ENCODE peak calls at places on chromosomes 1 and 21, in four cellular contexts. O is H9, T is tibial nerve, Q is OCI-LY7. I is an unnamed sample.

GRCh38 chr1:232477728-232478127 is 152.2 kb downstream of the SIPA1L2 start:
- DNase-seq in O (no peak), T (no peak), Q (no peak), I (no peak)

GRCh38 chr1:193786041-193786440 is 599.6 kb upstream of the B3GALT2 start:
- DNase-seq in O (no peak), T (no peak), Q (no peak), I (no peak)

GRCh38 chr1:17075470-17076255 is 21.8 kb upstream of the SDHB start:
- DNase-seq in O (peak; percentile 87), T (no peak), Q (peak; percentile 35), I (peak; percentile 4)

GRCh38 chr1:168179411-168180147 is 817 bp downstream of the TIPRL start:
- DNase-seq in O (no peak), T (no peak), Q (peak; percentile 57), I (no peak)

GRCh38 chr1:218558411-218558810 is 213.3 kb downstream of the TGFB2 start:
- DNase-seq in O (no peak), T (no peak), Q (no peak), I (no peak)

GRCh38 chr1:112673589-112674439 is 645 bp upstream of the MOV10 start:
- DNase-seq in O (no peak), T (no peak), Q (peak; percentile 52), I (no peak)

GRCh38 chr1:185420588-185421081 is 103.6 kb upstream of the IVNS1ABP start:
- DNase-seq in O (no peak), T (no peak), Q (no peak), I (no peak)

GRCh38 chr1:22673486-22674409 is 20.7 kb downstream of the C1QB start:
- DNase-seq in O (no peak), T (peak; percentile 26), Q (peak; percentile 36), I (no peak)

GRCh38 chr1:161073474-161074121 is 3.9 kb upstream of the ARHGAP30 start:
- DNase-seq in O (no peak), T (no peak), Q (no peak), I (no peak)

GRCh38 chr1:96010000-96010399 is 711.6 kb upstream of the PTBP2 start:
- DNase-seq in O (no peak), T (no peak), Q (no peak), I (no peak)

GRCh38 chr21:45371649-45372048 is 33.3 kb upstream of the COL18A1 start:
- DNase-seq in O (no peak), T (no peak), Q (no peak), I (no peak)

GRCh38 chr1:8409107-8409506 is 91.2 kb downstream of the SLC45A1 start:
- DNase-seq in O (no peak), T (no peak), Q (peak; percentile 37), I (no peak)

GRCh38 chr1:56397409-56397808 is 182.0 kb downstream of the PLPP3 start:
- DNase-seq in O (no peak), T (no peak), Q (no peak), I (no peak)

GRCh38 chr1:161915051-161915503 is 108.6 kb downstream of the OLFML2B start:
- DNase-seq in O (no peak), T (no peak), Q (no peak), I (no peak)

GRCh38 chr1:16155537-16156410 is at the start of gene EPHA2:
- DNase-seq in O (peak; percentile 95), T (peak; percentile 89), Q (no peak), I (no peak)

GRCh38 chr1:177216587-177217202 is 45.9 kb downstream of the BRINP2 start:
- DNase-seq in O (no peak), T (no peak), Q (no peak), I (no peak)

GRCh38 chr1:150162582-150162861 is 12.8 kb downstream of the PLEKHO1 start:
- DNase-seq in O (no peak), T (no peak), Q (no peak), I (no peak)

GRCh38 chr1:150160964-150161626 is 11.4 kb downstream of the PLEKHO1 start:
- DNase-seq in O (no peak), T (no peak), Q (peak; percentile 49), I (no peak)

GRCh38 chr1:150164224-150164623 is 14.5 kb downstream of the PLEKHO1 start:
- DNase-seq in O (no peak), T (no peak), Q (no peak), I (no peak)

GRCh38 chr1:150162862-150163706 is 13.4 kb downstream of the PLEKHO1 start:
- DNase-seq in O (peak; percentile 96), T (peak; percentile 75), Q (peak; percentile 49), I (no peak)

GRCh38 chr1:150161747-150162581 is 12.2 kb downstream of the PLEKHO1 start:
- DNase-seq in O (no peak), T (no peak), Q (peak; percentile 70), I (no peak)
- TF ChIP-seq CTCF in O (peak; percentile 30), T (no peak), Q (peak; percentile 70), I (peak; percentile 44)

DNA sequence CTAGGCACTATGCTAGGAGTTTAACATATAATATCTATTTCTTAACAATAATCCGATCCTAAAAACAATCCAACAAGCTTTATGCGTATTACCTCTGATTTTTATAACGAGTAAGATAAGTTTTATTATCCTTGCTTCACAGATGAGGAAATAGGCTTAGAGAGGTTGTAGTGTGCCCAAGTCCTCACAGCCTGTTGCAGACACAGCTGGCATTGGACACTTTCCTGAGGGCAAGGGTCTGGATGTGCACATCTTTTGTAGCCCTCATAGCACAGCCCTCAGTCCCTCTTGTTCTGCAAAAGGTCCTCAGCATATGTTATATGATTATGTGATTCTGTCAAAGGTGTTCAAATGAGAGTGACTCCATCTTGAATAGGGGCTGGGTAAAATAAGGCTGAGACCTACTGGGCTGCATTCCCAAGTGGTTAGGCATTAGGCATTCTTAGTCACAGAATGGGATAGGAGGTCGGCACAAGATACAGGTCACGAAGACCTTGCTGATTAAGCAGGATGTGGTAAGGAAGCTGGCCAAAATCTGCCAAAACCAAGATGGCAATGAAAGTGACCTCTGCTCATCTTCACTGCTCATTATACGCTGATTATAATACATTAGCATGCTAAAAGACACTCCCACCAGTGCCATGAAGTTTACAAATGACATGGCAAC is 75.7 kb upstream of the F3 start:
- DNase-seq in O (no peak), T (no peak), Q (no peak), I (no peak)
- H3K27ac ChIP-seq in O (no peak overlapping the region), T (no peak overlapping the region), Q (no peak overlapping the region), I (no peak overlapping the region)

DNA sequence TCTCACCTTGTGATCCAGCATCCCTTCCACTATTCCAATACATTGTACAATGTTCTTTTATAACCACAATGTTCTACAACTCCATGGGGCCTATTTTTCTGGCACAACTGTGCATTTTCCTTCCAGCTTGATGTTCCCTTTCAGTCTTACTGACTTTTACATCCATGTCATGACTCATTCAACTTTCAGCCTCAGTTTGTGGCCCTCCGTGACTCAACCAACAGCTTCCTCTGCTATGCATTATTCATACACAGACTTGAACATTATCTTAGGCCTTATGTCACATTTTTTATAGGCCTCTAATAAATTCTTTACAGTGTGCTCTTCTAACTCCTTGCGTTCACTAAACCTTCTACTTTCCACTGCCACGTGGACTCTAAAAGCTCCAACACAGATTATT is 119.4 kb upstream of the PRMT6 start:
- DNase-seq in O (no peak), T (no peak), Q (no peak), I (no peak)
- H3K9me3 ChIP-seq in O (no peaks in the 10 kb centered on the region), T (no peaks in the 10 kb centered on the region), Q (peaks cover 7% of the 10 kb centered on the region), I (no peaks in the 10 kb centered on the region)

DNA sequence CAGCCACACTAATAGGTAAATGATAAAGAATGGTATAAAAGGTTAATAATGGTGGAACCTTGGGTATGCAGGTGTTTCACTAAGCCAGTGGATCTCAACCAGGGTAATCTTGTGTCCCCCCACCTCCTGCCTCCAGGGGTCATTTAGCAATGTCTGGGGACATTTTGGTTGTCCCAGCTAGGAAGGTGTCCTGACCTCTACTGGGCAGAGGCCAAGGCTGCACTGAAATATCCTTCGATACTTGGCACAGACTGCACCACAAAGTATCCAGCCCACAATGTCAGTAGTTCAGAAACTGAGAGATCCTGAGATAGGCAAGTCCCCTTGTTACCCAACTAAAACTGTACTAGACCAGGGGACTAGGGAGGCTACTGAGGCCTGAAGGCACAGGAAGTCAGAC is 113.6 kb upstream of the TIAM1 start:
- DNase-seq in O (peak; percentile 48), T (no peak), Q (no peak), I (no peak)
- TF ChIP-seq CTCF in O (peak; percentile 62), T (no peak), Q (peak; percentile 30), I (no peak)

GRCh38 chr1:94654505-94654904 is 112.9 kb upstream of the F3 start:
- DNase-seq in O (no peak), T (no peak), Q (no peak), I (no peak)
- H3K27ac ChIP-seq in O (no peak overlapping the region), T (no peak overlapping the region), Q (no peak overlapping the region), I (no peak overlapping the region)

DNA sequence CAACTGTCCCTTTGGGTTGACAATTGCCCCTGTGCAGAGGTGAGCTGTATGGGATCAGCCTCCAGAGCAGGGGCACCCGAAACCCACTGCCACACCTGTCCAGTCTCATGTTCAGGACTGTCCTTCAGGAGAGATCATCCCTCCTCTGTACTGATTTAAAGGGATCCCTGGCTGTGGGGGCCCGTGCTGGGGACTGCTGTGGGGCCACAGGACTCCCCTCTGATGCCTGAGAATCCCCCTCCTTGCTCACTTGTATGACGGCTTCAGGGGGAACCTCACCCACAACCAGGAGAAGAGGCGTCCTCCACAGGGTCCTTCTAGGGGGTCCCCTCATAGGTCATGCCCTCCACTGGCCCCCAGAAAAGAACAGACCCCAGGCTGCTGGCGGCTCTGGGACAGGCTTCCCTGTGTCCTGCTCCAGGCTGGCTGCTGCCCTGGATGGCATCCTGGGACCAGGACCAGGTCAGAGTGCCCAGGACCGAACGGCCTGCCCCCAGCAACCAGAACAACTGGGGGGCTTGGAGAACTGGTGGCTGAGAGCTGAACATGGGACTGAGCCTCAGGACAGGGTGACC is 77.5 kb upstream of the ACTRT2 start:
- DNase-seq in O (no peak), T (no peak), Q (no peak), I (no peak)
- H3K9me3 ChIP-seq in O (peaks cover 80% of the 10 kb centered on the region), T (peaks cover 33% of the 10 kb centered on the region), Q (no peaks in the 10 kb centered on the region), I (no peaks in the 10 kb centered on the region)

GRCh38 chr21:36658926-36659325 is 40.0 kb upstream of the SIM2 start:
- DNase-seq in O (no peak), T (no peak), Q (no peak), I (no peak)

GRCh38 chr21:36663033-36663855 is 35.7 kb upstream of the SIM2 start:
- DNase-seq in O (no peak), T (no peak), Q (no peak), I (no peak)

GRCh38 chr21:36664678-36665022 is 34.3 kb upstream of the SIM2 start:
- DNase-seq in O (no peak), T (no peak), Q (no peak), I (no peak)

GRCh38 chr21:36657999-36658398 is 40.9 kb upstream of the SIM2 start:
- DNase-seq in O (no peak), T (no peak), Q (no peak), I (no peak)

DNA sequence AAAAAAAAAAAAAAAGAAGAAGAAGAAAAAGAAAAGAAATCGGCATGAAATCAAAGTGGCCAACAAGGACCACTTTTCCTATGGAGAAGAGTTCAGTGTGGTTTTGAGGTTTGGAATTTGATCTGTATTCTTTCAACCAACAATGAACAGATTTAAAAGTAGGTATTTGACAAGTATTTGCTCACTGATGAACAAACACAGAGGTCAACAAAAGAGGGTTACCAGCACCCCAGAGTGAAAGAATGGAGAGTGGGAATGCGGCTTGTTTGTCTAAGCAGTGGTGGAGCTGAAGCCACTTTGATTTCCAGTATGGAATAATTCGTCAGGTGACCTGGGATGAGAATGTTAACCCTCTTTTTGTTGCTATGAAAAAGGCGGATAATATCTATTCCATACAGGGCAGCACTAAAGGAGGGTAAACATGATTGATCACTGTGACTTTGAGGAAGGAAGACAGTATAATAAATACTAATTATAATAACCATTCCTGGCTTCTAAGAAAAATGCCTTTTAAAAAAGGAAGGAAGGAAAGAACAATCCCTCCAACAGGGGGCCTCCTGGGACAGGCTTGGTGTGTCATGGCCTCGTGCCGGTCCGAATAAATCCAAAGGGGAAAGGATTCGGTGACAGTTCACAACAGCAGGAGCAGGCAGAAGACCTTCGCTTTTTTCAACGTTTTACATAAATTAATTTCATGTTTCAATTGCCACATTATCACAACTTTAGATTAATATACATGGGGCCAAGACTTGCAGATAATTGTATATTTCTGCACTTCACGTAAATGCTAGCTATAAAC is 37.2 kb upstream of the SIM2 start:
- DNase-seq in O (peak; percentile 58), T (no peak), Q (no peak), I (no peak)
- TF ChIP-seq CTCF in O (peak; percentile 75), T (no peak), Q (peak; percentile 17), I (no peak)